ENCODE peak calls at places on chromosome X, in five cellular contexts. One of them, this sample, is unnamed.

GRCh38 chrX:93585661-93586060 is 87.7 kb downstream of the NAP1L3 start:
- DNase-seq in T-helper 1 cell: no peak
- DNase-seq in T follicular helper cell: no peak
- DNase-seq in aorta: no peak
- DNase-seq in left lung: no peak
- DNase-seq in this sample: no peak

GRCh38 chrX:39580043-39580442 is 517.7 kb downstream of the BCOR start:
- DNase-seq in T-helper 1 cell: no peak
- DNase-seq in T follicular helper cell: no peak
- DNase-seq in aorta: no peak
- DNase-seq in left lung: no peak
- DNase-seq in this sample: no peak

GRCh38 chrX:118724352-118724751 is 3.1 kb upstream of the IL13RA1 start:
- DNase-seq in T-helper 1 cell: no peak
- DNase-seq in T follicular helper cell: no peak
- DNase-seq in aorta: no peak
- DNase-seq in left lung: no peak
- DNase-seq in this sample: no peak

GRCh38 chrX:94401426-94401825 is 727.4 kb downstream of the FAM133A start:
- DNase-seq in T-helper 1 cell: no peak
- DNase-seq in T follicular helper cell: no peak
- DNase-seq in aorta: no peak
- DNase-seq in left lung: no peak
- DNase-seq in this sample: no peak

GRCh38 chrX:7926501-7926900 is 712 bp downstream of the PNPLA4 start:
- DNase-seq in T-helper 1 cell: no peak
- DNase-seq in T follicular helper cell: no peak
- DNase-seq in aorta: no peak
- DNase-seq in left lung: no peak
- DNase-seq in this sample: no peak

GRCh38 chrX:118807151-118808017 is 16.2 kb upstream of the ZCCHC12 start:
- DNase-seq in T-helper 1 cell: peak
- DNase-seq in T follicular helper cell: peak
- DNase-seq in aorta: peak
- DNase-seq in left lung: no peak
- DNase-seq in this sample: peak

GRCh38 chrX:18607966-18608365 is 63.9 kb downstream of the RS1 start:
- DNase-seq in T-helper 1 cell: no peak
- DNase-seq in T follicular helper cell: no peak
- DNase-seq in aorta: no peak
- DNase-seq in left lung: no peak
- DNase-seq in this sample: no peak

GRCh38 chrX:19846995-19847790 is 40.2 kb downstream of the SH3KBP1 start:
- DNase-seq in T-helper 1 cell: no peak
- DNase-seq in T follicular helper cell: no peak
- DNase-seq in aorta: peak
- DNase-seq in left lung: no peak
- DNase-seq in this sample: peak

GRCh38 chrX:79100791-79101484 is 43.5 kb upstream of the GPR174 start:
- DNase-seq in T-helper 1 cell: no peak
- DNase-seq in T follicular helper cell: no peak
- DNase-seq in aorta: no peak
- DNase-seq in left lung: no peak
- DNase-seq in this sample: no peak

GRCh38 chrX:32489125-32489524 is 722.2 kb downstream of the DMD start:
- DNase-seq in T-helper 1 cell: no peak
- DNase-seq in T follicular helper cell: no peak
- DNase-seq in aorta: no peak
- DNase-seq in left lung: no peak
- DNase-seq in this sample: no peak

GRCh38 chrX:56797966-56798711 is 69.1 kb downstream of the NBDY start:
- DNase-seq in T-helper 1 cell: no peak
- DNase-seq in T follicular helper cell: no peak
- DNase-seq in aorta: no peak
- DNase-seq in left lung: no peak
- DNase-seq in this sample: peak

GRCh38 chrX:69133561-69134542 is 31.4 kb downstream of the PJA1 start:
- DNase-seq in T-helper 1 cell: no peak
- DNase-seq in T follicular helper cell: no peak
- DNase-seq in aorta: no peak
- DNase-seq in left lung: no peak
- DNase-seq in this sample: peak

GRCh38 chrX:123731258-123731986 is 1.4 kb downstream of the THOC2 start:
- DNase-seq in T-helper 1 cell: no peak
- DNase-seq in T follicular helper cell: no peak
- DNase-seq in aorta: no peak
- DNase-seq in left lung: no peak
- DNase-seq in this sample: peak

GRCh38 chrX:75781618-75782017 is 3.4 kb downstream of the MAGEE2 start:
- DNase-seq in T-helper 1 cell: no peak
- DNase-seq in T follicular helper cell: no peak
- DNase-seq in aorta: peak
- DNase-seq in left lung: no peak
- DNase-seq in this sample: no peak

GRCh38 chrX:86033385-86033784 is 14.0 kb downstream of the CHM start:
- DNase-seq in T-helper 1 cell: no peak
- DNase-seq in T follicular helper cell: no peak
- DNase-seq in aorta: no peak
- DNase-seq in left lung: no peak
- DNase-seq in this sample: no peak

GRCh38 chrX:153763989-153764755 is at the start of gene PLXNB3:
- DNase-seq in T-helper 1 cell: peak
- DNase-seq in T follicular helper cell: peak
- DNase-seq in aorta: peak
- DNase-seq in left lung: peak
- DNase-seq in this sample: peak

GRCh38 chrX:48035891-48036290 is 29.1 kb downstream of the SPACA5 start:
- DNase-seq in T-helper 1 cell: no peak
- DNase-seq in T follicular helper cell: no peak
- DNase-seq in aorta: no peak
- DNase-seq in left lung: no peak
- DNase-seq in this sample: no peak

GRCh38 chrX:121802881-121803412 is 755.5 kb downstream of the GLUD2 start:
- DNase-seq in T-helper 1 cell: no peak
- DNase-seq in T follicular helper cell: no peak
- DNase-seq in aorta: no peak
- DNase-seq in left lung: no peak
- DNase-seq in this sample: no peak

This sample was measured in AG08395.